ENCODE peak calls at places on chromosomes 12 and 14, in seven cellular contexts. One of them, this sample, is unnamed.

GRCh38 chr12:123713398-123714301 is 1.5 kb downstream of the ATP6V0A2 start:
- DNase-seq in cardiac fibroblast: peak; percentile 14
- DNase-seq in IMR-90: peak; percentile 10
- DNase-seq in left lung: no peak
- DNase-seq in fibroblast of pulmonary artery: peak; percentile 16
- DNase-seq in heart right ventricle: no peak
- DNase-seq in upper lobe of right lung: no peak
- DNase-seq in this sample: peak; percentile 25

GRCh38 chr12:66290716-66291200 is 11.5 kb upstream of the HELB start:
- DNase-seq in cardiac fibroblast: no peak
- DNase-seq in IMR-90: no peak
- DNase-seq in left lung: no peak
- DNase-seq in fibroblast of pulmonary artery: no peak
- DNase-seq in heart right ventricle: no peak
- DNase-seq in upper lobe of right lung: no peak
- DNase-seq in this sample: no peak

GRCh38 chr12:116406529-116406928 is 129.0 kb upstream of the MED13L start:
- DNase-seq in cardiac fibroblast: peak; percentile 88
- DNase-seq in IMR-90: peak; percentile 55
- DNase-seq in left lung: peak; percentile 67
- DNase-seq in fibroblast of pulmonary artery: peak; percentile 91
- DNase-seq in heart right ventricle: peak; percentile 88
- DNase-seq in upper lobe of right lung: peak; percentile 75
- DNase-seq in this sample: peak; percentile 83

GRCh38 chr12:90366286-90366685 is 588.7 kb downstream of the CCER1 start:
- DNase-seq in cardiac fibroblast: peak; percentile 74
- DNase-seq in IMR-90: peak; percentile 36
- DNase-seq in left lung: no peak
- DNase-seq in fibroblast of pulmonary artery: peak; percentile 80
- DNase-seq in heart right ventricle: no peak
- DNase-seq in upper lobe of right lung: no peak
- DNase-seq in this sample: peak; percentile 90

GRCh38 chr12:80556566-80556965 is 112.5 kb downstream of the PTPRQ start:
- DNase-seq in cardiac fibroblast: no peak
- DNase-seq in IMR-90: no peak
- DNase-seq in left lung: no peak
- DNase-seq in fibroblast of pulmonary artery: no peak
- DNase-seq in heart right ventricle: no peak
- DNase-seq in upper lobe of right lung: no peak
- DNase-seq in this sample: no peak

GRCh38 chr14:96797188-96797942 is at the start of gene VRK1:
- DNase-seq in cardiac fibroblast: peak; percentile 96
- DNase-seq in IMR-90: peak; percentile 93
- DNase-seq in left lung: peak; percentile 97
- DNase-seq in fibroblast of pulmonary artery: peak; percentile 96
- DNase-seq in heart right ventricle: peak; percentile 97
- DNase-seq in upper lobe of right lung: peak; percentile 98
- DNase-seq in this sample: peak; percentile 90

GRCh38 chr12:80829767-80830166 is 108.0 kb downstream of the LIN7A start:
- DNase-seq in cardiac fibroblast: no peak
- DNase-seq in IMR-90: peak; percentile 13
- DNase-seq in left lung: no peak
- DNase-seq in fibroblast of pulmonary artery: no peak
- DNase-seq in heart right ventricle: no peak
- DNase-seq in upper lobe of right lung: no peak
- DNase-seq in this sample: no peak

GRCh38 chr12:123602651-123603195 is 824 bp downstream of the DDX55 start:
- DNase-seq in cardiac fibroblast: peak; percentile 13
- DNase-seq in IMR-90: no peak
- DNase-seq in left lung: no peak
- DNase-seq in fibroblast of pulmonary artery: peak; percentile 20
- DNase-seq in heart right ventricle: no peak
- DNase-seq in upper lobe of right lung: no peak
- DNase-seq in this sample: no peak

GRCh38 chr14:99793213-99794155 is at the start of gene EML1:
- DNase-seq in cardiac fibroblast: peak; percentile 89
- DNase-seq in IMR-90: peak; percentile 76
- DNase-seq in left lung: peak; percentile 79
- DNase-seq in fibroblast of pulmonary artery: peak; percentile 81
- DNase-seq in heart right ventricle: peak; percentile 88
- DNase-seq in upper lobe of right lung: peak; percentile 92
- DNase-seq in this sample: peak; percentile 68

GRCh38 chr12:6965714-6966113 is 4.8 kb downstream of the PHB2 start:
- DNase-seq in cardiac fibroblast: no peak
- DNase-seq in IMR-90: no peak
- DNase-seq in left lung: no peak
- DNase-seq in fibroblast of pulmonary artery: no peak
- DNase-seq in heart right ventricle: no peak
- DNase-seq in upper lobe of right lung: peak; percentile 8
- DNase-seq in this sample: no peak

GRCh38 chr14:41187868-41188267 is 418.8 kb upstream of the LRFN5 start:
- DNase-seq in cardiac fibroblast: no peak
- DNase-seq in IMR-90: no peak
- DNase-seq in left lung: no peak
- DNase-seq in fibroblast of pulmonary artery: no peak
- DNase-seq in heart right ventricle: no peak
- DNase-seq in upper lobe of right lung: no peak
- DNase-seq in this sample: no peak

GRCh38 chr12:70920251-70920851 is at the start of gene PTPRR:
- DNase-seq in cardiac fibroblast: peak; percentile 19
- DNase-seq in IMR-90: no peak
- DNase-seq in left lung: no peak
- DNase-seq in fibroblast of pulmonary artery: no peak
- DNase-seq in heart right ventricle: no peak
- DNase-seq in upper lobe of right lung: peak; percentile 57
- DNase-seq in this sample: peak; percentile 1

GRCh38 chr14:76386922-76387782 is 11.2 kb downstream of the ESRRB start:
- DNase-seq in cardiac fibroblast: peak; percentile 72
- DNase-seq in IMR-90: peak; percentile 51
- DNase-seq in left lung: peak; percentile 51
- DNase-seq in fibroblast of pulmonary artery: peak; percentile 67
- DNase-seq in heart right ventricle: peak; percentile 63
- DNase-seq in upper lobe of right lung: peak; percentile 70
- DNase-seq in this sample: peak; percentile 68

GRCh38 chr12:3770891-3771290 is 18.0 kb upstream of the CRACR2A start:
- DNase-seq in cardiac fibroblast: peak; percentile 63
- DNase-seq in IMR-90: peak; percentile 61
- DNase-seq in left lung: no peak
- DNase-seq in fibroblast of pulmonary artery: peak; percentile 80
- DNase-seq in heart right ventricle: no peak
- DNase-seq in upper lobe of right lung: no peak
- DNase-seq in this sample: peak; percentile 81

GRCh38 chr12:113818833-113819232 is 147.3 kb downstream of the RBM19 start:
- DNase-seq in cardiac fibroblast: peak; percentile 10
- DNase-seq in IMR-90: no peak
- DNase-seq in left lung: no peak
- DNase-seq in fibroblast of pulmonary artery: peak; percentile 10
- DNase-seq in heart right ventricle: no peak
- DNase-seq in upper lobe of right lung: no peak
- DNase-seq in this sample: no peak

GRCh38 chr12:726281-727140 is 25.9 kb upstream of the WNK1 start:
- DNase-seq in cardiac fibroblast: no peak
- DNase-seq in IMR-90: peak; percentile 39
- DNase-seq in left lung: no peak
- DNase-seq in fibroblast of pulmonary artery: no peak
- DNase-seq in heart right ventricle: no peak
- DNase-seq in upper lobe of right lung: no peak
- DNase-seq in this sample: peak; percentile 31

GRCh38 chr14:78227466-78228077 is 57.4 kb downstream of the NRXN3 start:
- DNase-seq in cardiac fibroblast: no peak
- DNase-seq in IMR-90: no peak
- DNase-seq in left lung: no peak
- DNase-seq in fibroblast of pulmonary artery: no peak
- DNase-seq in heart right ventricle: no peak
- DNase-seq in upper lobe of right lung: no peak
- DNase-seq in this sample: no peak
- TF ChIP-seq CTCF in cardiac fibroblast: no peak
- TF ChIP-seq CTCF in IMR-90: no peak
- TF ChIP-seq CTCF in left lung: no peak
- TF ChIP-seq CTCF in fibroblast of pulmonary artery: no peak
- TF ChIP-seq CTCF in heart right ventricle: no peak
- TF ChIP-seq CTCF in upper lobe of right lung: no peak
- TF ChIP-seq CTCF in this sample: no peak

GRCh38 chr14:104692939-104693315 is 3.5 kb downstream of the INF2 start:
- DNase-seq in cardiac fibroblast: no peak
- DNase-seq in IMR-90: no peak
- DNase-seq in left lung: no peak
- DNase-seq in fibroblast of pulmonary artery: no peak
- DNase-seq in heart right ventricle: no peak
- DNase-seq in upper lobe of right lung: no peak
- DNase-seq in this sample: no peak

GRCh38 chr14:104690861-104691455 is 1.5 kb downstream of the INF2 start:
- DNase-seq in cardiac fibroblast: no peak
- DNase-seq in IMR-90: no peak
- DNase-seq in left lung: no peak
- DNase-seq in fibroblast of pulmonary artery: no peak
- DNase-seq in heart right ventricle: no peak
- DNase-seq in upper lobe of right lung: no peak
- DNase-seq in this sample: no peak

GRCh38 chr14:104693482-104694431 is 4.3 kb downstream of the INF2 start:
- DNase-seq in cardiac fibroblast: no peak
- DNase-seq in IMR-90: no peak
- DNase-seq in left lung: no peak
- DNase-seq in fibroblast of pulmonary artery: no peak
- DNase-seq in heart right ventricle: peak; percentile 19
- DNase-seq in upper lobe of right lung: no peak
- DNase-seq in this sample: no peak

GRCh38 chr14:104691546-104692260 is 2.3 kb downstream of the INF2 start:
- DNase-seq in cardiac fibroblast: no peak
- DNase-seq in IMR-90: no peak
- DNase-seq in left lung: no peak
- DNase-seq in fibroblast of pulmonary artery: no peak
- DNase-seq in heart right ventricle: no peak
- DNase-seq in upper lobe of right lung: no peak
- DNase-seq in this sample: no peak

DNA sequence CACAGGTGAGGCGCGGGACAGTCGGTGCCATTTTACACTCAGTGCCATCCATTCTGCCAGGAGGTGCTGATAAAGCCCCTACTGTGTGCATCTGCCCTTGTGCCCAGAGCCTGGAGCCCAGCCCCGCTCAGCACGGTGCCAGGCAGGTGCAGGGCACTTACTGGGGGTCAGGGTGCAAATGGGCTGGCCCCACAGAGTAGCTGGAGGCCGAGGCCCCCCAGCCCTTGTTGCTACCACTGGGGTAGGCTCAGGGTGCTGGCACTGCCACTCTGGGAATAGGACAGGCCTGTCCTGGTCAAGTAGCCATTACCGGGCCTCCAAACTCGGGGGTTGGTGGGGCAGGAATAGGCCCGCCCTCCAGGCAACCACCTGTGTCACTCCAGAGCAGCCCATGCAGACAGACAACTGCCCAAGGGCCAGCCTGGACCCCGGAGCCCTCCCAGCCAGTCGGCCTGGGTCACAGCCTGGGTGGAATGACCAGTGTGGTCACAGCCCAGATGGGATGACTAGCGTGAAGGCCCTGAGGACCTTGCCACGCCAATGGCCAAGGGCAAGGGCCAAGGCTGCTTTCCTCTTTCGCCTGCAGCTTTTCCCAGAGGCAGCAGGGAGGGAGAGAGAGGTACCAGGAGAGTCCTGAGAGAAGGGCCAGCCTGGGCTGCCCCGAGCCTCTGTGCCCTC is 3.0 kb downstream of the INF2 start:
- DNase-seq in cardiac fibroblast: no peak
- DNase-seq in IMR-90: no peak
- DNase-seq in left lung: no peak
- DNase-seq in fibroblast of pulmonary artery: no peak
- DNase-seq in heart right ventricle: no peak
- DNase-seq in upper lobe of right lung: no peak
- DNase-seq in this sample: no peak
- H3K4me3 ChIP-seq in cardiac fibroblast: no peak overlapping the region
- H3K4me3 ChIP-seq in IMR-90: no peak overlapping the region
- H3K4me3 ChIP-seq in left lung: no peak overlapping the region
- H3K4me3 ChIP-seq in fibroblast of pulmonary artery: no peak overlapping the region
- H3K4me3 ChIP-seq in heart right ventricle: no peak overlapping the region
- H3K4me3 ChIP-seq in upper lobe of right lung: no peak overlapping the region
- H3K4me3 ChIP-seq in this sample: no peak overlapping the region

DNA sequence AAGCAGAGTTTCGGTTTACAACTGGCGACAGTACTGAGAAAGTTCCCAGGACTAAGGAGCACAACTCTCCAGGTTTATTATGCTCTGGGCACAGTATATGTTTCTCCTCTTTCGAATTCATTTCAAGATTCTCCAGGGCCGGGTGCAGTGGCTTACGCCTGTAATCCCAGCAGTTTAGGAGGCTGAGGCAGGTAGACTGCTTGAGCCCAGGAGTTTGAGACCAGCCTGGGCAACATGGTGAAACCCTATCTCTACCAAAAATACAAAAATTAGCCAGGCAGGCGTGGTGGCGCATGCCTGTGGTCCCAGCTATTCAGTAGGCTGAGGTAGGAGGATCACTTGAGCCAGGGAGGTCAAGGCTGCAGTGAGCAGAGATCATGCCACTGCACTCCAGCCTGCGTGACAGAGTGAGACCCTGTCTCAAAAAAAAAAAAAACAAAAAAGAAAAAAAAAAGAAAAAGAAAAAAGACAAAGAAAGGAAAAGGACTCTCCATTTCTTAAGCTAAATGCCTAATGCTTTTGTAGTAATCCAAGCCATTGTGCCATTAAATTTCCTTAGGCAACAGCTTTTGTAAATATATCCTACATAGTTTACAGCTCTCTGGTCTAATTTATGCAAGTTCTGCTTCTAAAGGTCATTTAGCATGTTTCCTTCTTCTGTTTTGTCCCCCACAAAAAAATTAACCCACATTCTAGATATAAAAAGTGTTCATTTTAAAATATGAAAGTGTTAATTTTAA is 34.8 kb downstream of the ATL1 start:
- DNase-seq in cardiac fibroblast: no peak
- DNase-seq in IMR-90: no peak
- DNase-seq in left lung: no peak
- DNase-seq in fibroblast of pulmonary artery: no peak
- DNase-seq in heart right ventricle: no peak
- DNase-seq in upper lobe of right lung: no peak
- DNase-seq in this sample: no peak
- TF ChIP-seq CTCF in cardiac fibroblast: no peak
- TF ChIP-seq CTCF in IMR-90: no peak
- TF ChIP-seq CTCF in left lung: no peak
- TF ChIP-seq CTCF in fibroblast of pulmonary artery: no peak
- TF ChIP-seq CTCF in heart right ventricle: no peak
- TF ChIP-seq CTCF in upper lobe of right lung: no peak
- TF ChIP-seq CTCF in this sample: no peak

DNA sequence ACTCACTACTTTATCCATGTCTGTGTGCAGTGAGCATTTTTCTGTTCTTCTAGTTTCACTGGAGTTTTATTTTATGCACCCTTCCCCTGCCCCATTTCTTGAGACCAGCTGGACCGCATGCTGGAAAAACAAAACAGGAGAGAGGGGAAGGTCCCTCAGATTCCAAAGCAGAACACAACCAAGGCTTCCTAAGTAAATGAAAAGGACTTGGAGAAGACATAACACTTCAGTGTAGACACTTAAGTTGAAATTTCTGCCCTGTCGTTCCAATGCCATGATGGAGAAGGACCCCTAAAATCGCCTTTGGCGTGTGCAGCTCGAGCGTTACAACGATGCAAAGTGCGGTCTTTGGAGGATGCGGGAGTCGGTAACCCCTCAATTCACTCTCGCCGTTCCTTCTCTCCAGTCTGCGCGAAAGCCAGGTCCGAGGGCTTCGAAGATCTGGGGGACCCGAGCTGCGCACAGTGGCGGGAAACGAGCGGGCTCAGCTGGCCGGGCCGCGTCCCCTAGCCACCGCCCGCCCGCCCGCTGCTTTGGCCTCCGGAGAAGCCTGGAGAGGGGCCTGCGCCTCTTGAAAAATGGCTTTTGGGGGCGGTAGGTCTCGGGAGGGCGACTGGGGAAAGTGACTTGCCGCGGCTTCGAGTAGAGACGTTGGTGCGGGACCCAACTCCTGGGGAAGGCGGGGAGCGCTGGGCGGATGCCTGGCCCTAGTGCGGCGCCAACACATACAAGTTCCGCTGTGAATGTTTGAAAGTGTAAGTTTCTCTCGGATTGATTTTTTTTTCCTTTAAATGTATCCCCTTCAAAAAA is 11.2 kb upstream of the HOXC13 start:
- DNase-seq in cardiac fibroblast: no peak
- DNase-seq in IMR-90: no peak
- DNase-seq in left lung: no peak
- DNase-seq in fibroblast of pulmonary artery: no peak
- DNase-seq in heart right ventricle: no peak
- DNase-seq in upper lobe of right lung: no peak
- DNase-seq in this sample: no peak
- H3K4me3 ChIP-seq in cardiac fibroblast: no peak overlapping the region
- H3K4me3 ChIP-seq in IMR-90: no peak overlapping the region
- H3K4me3 ChIP-seq in left lung: no peak overlapping the region
- H3K4me3 ChIP-seq in fibroblast of pulmonary artery: no peak overlapping the region
- H3K4me3 ChIP-seq in heart right ventricle: no peak overlapping the region
- H3K4me3 ChIP-seq in upper lobe of right lung: no peak overlapping the region
- H3K4me3 ChIP-seq in this sample: no peak overlapping the region

This sample was measured in fibroblast of the aortic adventitia.